ENCODE peak calls at places on chromosomes 16 and 17, in four cellular contexts. O, W, G and K are unnamed samples.

GRCh38 chr17:78653382-78653781 is 76.2 kb upstream of the DNAH17 start:
- DNase-seq in O (peak; percentile 55), W (no peak), G (no peak), K (no peak)

GRCh38 chr17:36808181-36808661 is 129.1 kb upstream of the LHX1 start:
- DNase-seq in O (peak; percentile 11), W (no peak), G (no peak), K (peak; percentile 18)

GRCh38 chr17:80224683-80225082 is 4.5 kb downstream of the SLC26A11 start:
- DNase-seq in O (no peak), W (peak; percentile 29), G (no peak), K (no peak)

GRCh38 chr17:34843682-34844081 is 117.6 kb downstream of the CCT6B start:
- DNase-seq in O (no peak), W (no peak), G (no peak), K (no peak)

GRCh38 chr17:57279432-57279831 is 23.1 kb downstream of the MSI2 start:
- DNase-seq in O (no peak), W (no peak), G (no peak), K (no peak)

GRCh38 chr16:9306753-9307152 is 215.3 kb downstream of the HAPSTR1 start:
- DNase-seq in O (no peak), W (no peak), G (no peak), K (no peak)

GRCh38 chr16:30354423-30355143 is 525 bp downstream of the CD2BP2 start:
- DNase-seq in O (peak; percentile 37), W (peak; percentile 59), G (no peak), K (no peak)

GRCh38 chr17:58702708-58703107 is 10.3 kb downstream of the RAD51C start:
- DNase-seq in O (no peak), W (no peak), G (no peak), K (no peak)

GRCh38 chr17:72588961-72589360 is 468.1 kb downstream of the SOX9 start:
- DNase-seq in O (peak; percentile 35), W (peak; percentile 87), G (peak; percentile 74), K (peak; percentile 98)

GRCh38 chr17:4329838-4330237 is 36.6 kb downstream of the UBE2G1 start:
- DNase-seq in O (peak; percentile 99), W (no peak), G (no peak), K (peak; percentile 98)

GRCh38 chr17:73427198-73427597 is 115.4 kb upstream of the CDC42EP4 start:
- DNase-seq in O (no peak), W (no peak), G (no peak), K (no peak)

GRCh38 chr16:81443688-81444447 is 740 bp upstream of the CMIP start:
- DNase-seq in O (no peak), W (peak; percentile 80), G (no peak), K (no peak)

GRCh38 chr16:70614208-70614951 is 32.0 kb upstream of the IL34 start:
- DNase-seq in O (no peak), W (no peak), G (no peak), K (no peak)

GRCh38 chr16:8720080-8720966 is 45.9 kb downstream of the ABAT start:
- DNase-seq in O (no peak), W (no peak), G (peak; percentile 25), K (no peak)

GRCh38 chr16:67179421-67180080 is 4.2 kb downstream of the MATCAP1 start:
- DNase-seq in O (peak; percentile 36), W (no peak), G (no peak), K (no peak)

GRCh38 chr17:48732688-48733629 is 4.4 kb upstream of the HOXB13 start:
- DNase-seq in O (no peak), W (no peak), G (no peak), K (no peak)

GRCh38 chr17:42177684-42178083 is 3.3 kb downstream of the KCNH4 start:
- DNase-seq in O (no peak), W (no peak), G (no peak), K (peak; percentile 19)

GRCh38 chr17:71071837-71072236 is 902.5 kb downstream of the KCNJ2 start:
- DNase-seq in O (peak; percentile 100), W (peak; percentile 47), G (no peak), K (peak; percentile 95)

GRCh38 chr17:27550974-27551505 is 79.9 kb upstream of the LGALS9 start:
- DNase-seq in O (no peak), W (no peak), G (no peak), K (no peak)

GRCh38 chr16:82924075-82924854 is 297.5 kb downstream of the CDH13 start:
- DNase-seq in O (no peak), W (no peak), G (no peak), K (peak; percentile 40)

GRCh38 chr16:74268372-74268782 is 28.2 kb upstream of the PSMD7 start:
- DNase-seq in O (no peak), W (no peak), G (no peak), K (no peak)

GRCh38 chr17:3827124-3827773 is 18.8 kb downstream of the NCBP3 start:
- DNase-seq in O (peak; percentile 80), W (no peak), G (peak; percentile 79), K (peak; percentile 83)

GRCh38 chr16:24524855-24525652 is 14.3 kb upstream of the RBBP6 start:
- DNase-seq in O (no peak), W (no peak), G (no peak), K (peak; percentile 21)

GRCh38 chr17:40224707-40225092 is 5.6 kb downstream of the WIPF2 start:
- DNase-seq in O (no peak), W (no peak), G (peak; percentile 72), K (peak; percentile 10)

GRCh38 chr16:20333120-20333519 is 5.8 kb upstream of the GP2 start:
- DNase-seq in O (no peak), W (no peak), G (no peak), K (no peak)

GRCh38 chr17:59623151-59623550 is 3.5 kb downstream of the CLTC start:
- DNase-seq in O (no peak), W (no peak), G (no peak), K (no peak)

GRCh38 chr17:50056217-50056960 is 479 bp downstream of the ITGA3 start:
- DNase-seq in O (peak; percentile 79), W (peak; percentile 81), G (peak; percentile 77), K (peak; percentile 76)

GRCh38 chr16:23114131-23114904 is 34.9 kb downstream of the USP31 start:
- DNase-seq in O (no peak), W (no peak), G (no peak), K (peak; percentile 55)

GRCh38 chr17:49351572-49352140 is 10.4 kb downstream of the ZNF652 start:
- DNase-seq in O (no peak), W (no peak), G (no peak), K (no peak)

GRCh38 chr17:9905902-9906301 is 831 bp upstream of the RCVRN start:
- DNase-seq in O (peak; percentile 18), W (no peak), G (no peak), K (no peak)

GRCh38 chr16:89115216-89115949 is 21.7 kb downstream of the ACSF3 start:
- DNase-seq in O (no peak), W (peak; percentile 94), G (peak; percentile 86), K (peak; percentile 63)

GRCh38 chr17:57968456-57968855 is 13.2 kb upstream of the CUEDC1 start:
- DNase-seq in O (no peak), W (no peak), G (no peak), K (no peak)

GRCh38 chr17:78925234-78925633 is at the start of gene TIMP2:
- DNase-seq in O (peak; percentile 93), W (peak; percentile 90), G (peak; percentile 88), K (peak; percentile 50)

GRCh38 chr16:75432828-75433731 is at the start of gene CFDP1:
- DNase-seq in O (peak; percentile 97), W (peak; percentile 98), G (peak; percentile 95), K (peak; percentile 94)